ENCODE peak calls at places on chromosomes 3 and 15, in eight cellular contexts. C is activated CD8-positive, alpha-beta memory T cell treated with anti-CD3 and anti-CD28 coated beads for 1 hour; B is fibroblast of mammary gland; I is activated naive CD8-positive, alpha-beta T cell treated with anti-CD3 and anti-CD28 coated beads, Interleukin-2, amount 50 U/mL, for 16 hours; O is PC-3; H is type B pancreatic cell; F is stimulated activated naive CD8-positive, alpha-beta T cell treated with anti-CD3 and anti-CD28 coated beads, Interleukin-15, Interleukin-2, amounts not matched to agents 100 U/mL and 50 U/mL, for 24 hours; J is kidney tubule cell. E is an unnamed sample.

GRCh38 chr15:85312486-85312885 is 67.9 kb upstream of the AKAP13 start:
- DNase-seq in C (no peak), B (peak), I (no peak), O (no peak), H (no peak), F (peak), J (peak), E (no peak)

GRCh38 chr15:68538291-68538690 is 40.5 kb upstream of the CORO2B start:
- DNase-seq in C (no peak), B (no peak), I (no peak), O (no peak), H (no peak), F (no peak), J (no peak), E (no peak)

GRCh38 chr15:51260262-51260661 is 78.1 kb downstream of the CYP19A1 start:
- DNase-seq in C (no peak), B (peak), I (no peak), O (no peak), H (no peak), F (no peak), J (no peak), E (no peak)

GRCh38 chr3:39927479-39927878 is 118.1 kb downstream of the MYRIP start:
- DNase-seq in C (no peak), B (no peak), I (no peak), O (no peak), H (no peak), F (no peak), J (no peak), E (no peak)

GRCh38 chr3:52742418-52743041 is 28.2 kb downstream of the NEK4 start:
- DNase-seq in C (no peak), B (peak), I (no peak), O (peak), H (no peak), F (no peak), J (peak), E (peak)

GRCh38 chr3:139528924-139529323 is 10.6 kb downstream of the RBP1 start:
- DNase-seq in C (no peak), B (no peak), I (no peak), O (peak), H (no peak), F (no peak), J (no peak), E (no peak)

GRCh38 chr15:33022629-33023028 is 171.9 kb downstream of the FMN1 start:
- DNase-seq in C (no peak), B (peak), I (no peak), O (peak), H (no peak), F (no peak), J (peak), E (peak)

GRCh38 chr3:18189651-18190050 is 235.5 kb downstream of the SATB1 start:
- DNase-seq in C (no peak), B (peak), I (no peak), O (peak), H (no peak), F (no peak), J (no peak), E (no peak)

GRCh38 chr3:123859177-123859576 is 25.0 kb downstream of the MYLK start:
- DNase-seq in C (no peak), B (no peak), I (no peak), O (no peak), H (no peak), F (no peak), J (no peak), E (no peak)

GRCh38 chr3:120182613-120183524 is 88.6 kb upstream of the GSK3B start:
- DNase-seq in C (no peak), B (peak), I (no peak), O (peak), H (no peak), F (no peak), J (peak), E (peak)

E was measured in DMS53.